ENCODE peak calls at places on chromosomes 5 and 9, in six cellular contexts. G, Q, B, P, V and K are unnamed samples.

GRCh38 chr9:28289732-28290131 is 716.5 kb upstream of the C9orf72 start:
- DNase-seq in V (no peak), B (no peak), Q (no peak), G (no peak), P (no peak), K (no peak)

GRCh38 chr5:170179626-170180025 is 53.2 kb upstream of the C5orf58 start:
- DNase-seq in Q (no peak), G (no peak), V (no peak), P (no peak), B (no peak), K (no peak)

GRCh38 chr5:140251527-140251973 is 51.4 kb downstream of the PFDN1 start:
- DNase-seq in G (peak; percentile 37), V (peak; percentile 94), Q (no peak), B (no peak), P (peak; percentile 74), K (peak; percentile 66)

GRCh38 chr5:79173626-79174025 is 62.0 kb downstream of the BHMT start:
- DNase-seq in V (no peak), P (no peak), G (no peak), Q (no peak), B (no peak), K (peak; percentile 36)

GRCh38 chr9:126791406-126792230 is 13.2 kb upstream of the ZBTB43 start:
- DNase-seq in V (no peak), G (peak; percentile 87), P (peak; percentile 67), Q (peak; percentile 10), B (no peak), K (peak; percentile 94)

GRCh38 chr9:116149844-116150243 is 3.7 kb upstream of the PAPPA start:
- DNase-seq in B (no peak), V (peak; percentile 27), P (no peak), Q (no peak), G (no peak), K (no peak)

GRCh38 chr5:180901204-180902009 is 2.4 kb downstream of the BTNL8 start:
- DNase-seq in V (no peak), G (no peak), B (no peak), Q (no peak), P (no peak), K (no peak)

GRCh38 chr9:34663296-34663590 is 786 bp upstream of the CCL27 start:
- DNase-seq in Q (no peak), G (no peak), P (no peak), V (no peak), B (no peak), K (no peak)

GRCh38 chr5:36664762-36665161 is 58.4 kb downstream of the SLC1A3 start:
- DNase-seq in B (no peak), Q (no peak), V (no peak), P (no peak), G (no peak), K (peak; percentile 72)

GRCh38 chr5:33306758-33307157 is 134.0 kb upstream of the TARS1 start:
- DNase-seq in G (no peak), V (no peak), Q (no peak), B (no peak), P (no peak), K (no peak)

GRCh38 chr9:99126312-99126711 is 21.4 kb downstream of the TGFBR1 start:
- DNase-seq in Q (no peak), B (no peak), P (no peak), V (no peak), G (no peak), K (peak; percentile 23)

GRCh38 chr5:180007582-180007981 is 64.0 kb downstream of the RNF130 start:
- DNase-seq in Q (no peak), G (no peak), P (no peak), B (no peak), V (no peak), K (no peak)

GRCh38 chr5:34806532-34806931 is 32.4 kb upstream of the TTC23L start:
- DNase-seq in B (no peak), G (no peak), Q (no peak), P (no peak), V (no peak), K (no peak)

GRCh38 chr5:179275941-179276837 is 69.1 kb downstream of the ADAMTS2 start:
- DNase-seq in G (no peak), B (no peak), V (no peak), P (peak; percentile 98), Q (peak; percentile 59), K (no peak)

GRCh38 chr5:75037106-75037505 is 15.3 kb downstream of the GCNT4 start:
- DNase-seq in G (peak; percentile 52), V (no peak), B (no peak), P (peak; percentile 51), Q (no peak), K (peak; percentile 99)

GRCh38 chr9:124068248-124068647 is 56.7 kb downstream of the LHX2 start:
- DNase-seq in G (no peak), B (no peak), Q (no peak), V (no peak), P (no peak), K (no peak)

GRCh38 chr9:137383453-137384115 is 39.4 kb downstream of the EXD3 start:
- DNase-seq in B (peak; percentile 67), G (no peak), V (no peak), P (no peak), Q (no peak), K (no peak)

GRCh38 chr9:15231788-15232635 is 75.0 kb downstream of the TTC39B start:
- DNase-seq in V (peak; percentile 6), P (peak; percentile 54), B (no peak), Q (no peak), G (peak; percentile 13), K (no peak)

GRCh38 chr9:107703651-107704050 is 214.1 kb upstream of the KLF4 start:
- DNase-seq in B (no peak), G (no peak), Q (no peak), V (no peak), P (no peak), K (no peak)

GRCh38 chr9:530681-531080 is 310.8 kb upstream of the DMRT1 start:
- DNase-seq in G (no peak), P (peak; percentile 62), Q (no peak), B (no peak), V (no peak), K (no peak)

GRCh38 chr9:25861416-25861815 is 183.2 kb upstream of the TUSC1 start:
- DNase-seq in P (peak; percentile 0), V (no peak), Q (no peak), B (no peak), G (no peak), K (no peak)

GRCh38 chr9:129415954-129416651 is 204.8 kb downstream of the C9orf50 start:
- DNase-seq in Q (no peak), P (no peak), G (no peak), B (no peak), V (no peak), K (no peak)

DNA sequence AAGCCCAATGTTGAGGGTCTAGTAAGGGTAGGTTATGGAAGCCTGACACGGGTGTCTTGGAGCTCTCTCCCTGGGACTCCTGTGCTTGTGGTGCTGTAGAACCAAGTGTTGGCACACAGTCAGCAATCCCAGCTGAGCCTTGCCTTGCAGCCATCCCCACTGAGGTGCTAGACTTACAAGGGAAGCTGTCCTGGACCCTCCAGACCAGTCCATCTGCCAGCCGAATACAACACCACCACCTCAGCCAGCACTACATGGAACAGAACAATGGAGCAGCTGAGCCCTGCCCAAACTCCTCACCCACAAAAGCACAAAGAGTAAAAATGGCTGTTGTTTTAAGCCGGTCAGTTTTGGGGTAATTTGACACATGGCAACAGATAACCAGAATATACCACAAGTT is 90.5 kb upstream of the DNAH5 start:
- DNase-seq in P (no peak), G (no peak), B (no peak), V (no peak), Q (no peak), K (no peak)
- H3K27ac ChIP-seq in P (no peak overlapping the region), G (peak overlapping the region; percentile 91), B (no peak overlapping the region), V (no peak overlapping the region), Q (no peak overlapping the region), K (no peak overlapping the region)

GRCh38 chr9:113150670-113151591 is at the start of gene SLC31A2:
- DNase-seq in Q (peak; percentile 97), G (peak; percentile 87), P (peak; percentile 87), V (peak; percentile 87), B (peak; percentile 99), K (peak; percentile 92)
- TF ChIP-seq CTCF in Q (peak; percentile 51), G (peak; percentile 49), P (peak; percentile 43), V (peak; percentile 48), B (peak; percentile 58), K (peak; percentile 64)

DNA sequence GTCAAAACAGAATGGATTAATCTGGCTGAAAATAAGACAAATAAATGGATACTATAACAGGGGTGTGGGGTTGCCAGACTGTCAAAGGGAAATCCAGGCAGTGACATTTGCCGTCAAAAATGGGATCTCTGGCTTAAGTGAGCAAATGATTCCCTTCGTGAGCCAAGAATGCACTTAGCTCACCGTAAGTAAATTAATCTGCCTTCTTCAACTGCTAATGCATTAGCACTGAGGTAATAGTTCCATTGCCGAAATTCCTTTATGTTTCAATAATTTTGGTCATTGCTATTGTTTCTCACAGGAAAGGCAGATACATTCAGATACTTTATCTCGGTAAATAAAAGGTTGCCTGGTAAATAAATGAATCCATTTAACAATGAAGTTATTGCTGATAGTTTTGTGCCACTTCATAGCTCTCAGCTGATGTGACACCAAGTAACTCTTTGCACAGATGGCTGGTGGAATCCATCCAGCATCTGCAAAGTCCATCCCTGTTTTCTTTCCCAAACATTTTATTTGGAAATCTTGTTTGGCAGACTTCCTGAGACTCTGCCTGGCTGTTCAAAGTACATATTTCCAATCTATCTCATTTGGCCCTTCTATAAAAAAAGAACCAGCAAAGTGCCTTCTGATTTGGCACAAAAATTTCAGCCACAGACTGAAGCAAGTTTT is 377.7 kb downstream of the KIAA0825 start:
- DNase-seq in V (no peak), B (no peak), P (peak; percentile 16), Q (no peak), G (no peak), K (no peak)
- H3K27ac ChIP-seq in V (no peak overlapping the region), B (no peak overlapping the region), P (no peak overlapping the region), Q (no peak overlapping the region), G (peak overlapping the region; percentile 38), K (no peak overlapping the region)

DNA sequence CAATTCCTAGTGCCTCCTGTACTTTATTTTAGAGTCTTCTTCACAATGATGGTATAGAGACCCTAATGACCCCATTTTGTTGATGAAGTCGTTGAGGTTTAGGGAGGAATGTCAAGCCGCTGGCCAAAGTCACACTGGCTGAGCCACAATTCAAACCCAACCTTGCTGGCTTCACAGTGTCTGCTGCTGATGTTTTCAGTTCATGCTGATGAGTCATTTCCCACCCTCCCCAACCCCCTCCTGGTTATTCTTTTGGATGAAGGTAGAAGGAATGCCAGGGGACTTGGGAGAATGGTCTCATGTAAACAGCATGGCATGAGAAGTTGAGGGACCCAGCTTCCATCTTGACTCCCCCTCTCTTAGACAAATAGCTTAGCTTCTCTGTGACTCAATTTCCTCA is 68.6 kb downstream of the TMEM252 start:
- DNase-seq in V (no peak), B (no peak), G (no peak), Q (no peak), P (no peak), K (no peak)
- TF ChIP-seq CTCF in V (no peak), B (no peak), G (no peak), Q (no peak), P (no peak), K (no peak)

DNA sequence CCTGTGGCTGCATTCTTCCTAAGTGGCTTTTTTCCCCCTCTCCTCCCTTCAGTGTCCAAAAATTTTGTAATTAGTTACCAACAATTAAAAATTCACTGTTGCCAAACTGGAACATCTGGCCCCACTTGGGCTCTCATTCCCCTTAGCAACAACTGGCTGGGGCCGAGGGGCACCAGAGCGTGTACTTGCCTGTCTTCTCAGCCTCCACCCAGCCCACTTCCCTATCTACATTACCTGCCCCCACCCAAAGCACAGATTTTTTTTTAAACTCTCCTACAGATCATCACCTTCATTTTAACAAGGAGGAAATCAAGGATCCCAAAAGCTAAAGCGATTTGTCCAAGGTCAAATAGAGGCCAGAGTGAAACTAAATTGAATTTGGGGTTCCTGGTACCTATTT is 278.8 kb downstream of the EBF1 start:
- DNase-seq in V (no peak), G (no peak), P (no peak), Q (no peak), B (peak; percentile 87), K (no peak)
- H3K27ac ChIP-seq in V (no peak overlapping the region), G (no peak overlapping the region), P (no peak overlapping the region), Q (no peak overlapping the region), B (peak overlapping the region; percentile 49), K (no peak overlapping the region)

GRCh38 chr9:136138566-136138965 is 19.9 kb upstream of the TMEM250 start:
- DNase-seq in P (peak; percentile 20), Q (no peak), G (no peak), B (no peak), V (no peak), K (no peak)
- TF ChIP-seq CTCF in P (peak; percentile 44), Q (no peak), G (peak; percentile 29), B (peak; percentile 16), V (peak; percentile 34), K (peak; percentile 28)